ENCODE peak calls at places on chromosomes 16 and 17, in six cellular contexts. V is heart left ventricle, F is GM12892, B is uterus, K is K562, A is adrenal gland. I is an unnamed sample.

GRCh38 chr17:71959129-71959528 is 161.7 kb upstream of the SOX9 start:
- DNase-seq in V (no peak), F (no peak), B (no peak), K (no peak), A (no peak), I (no peak)

GRCh38 chr17:32518856-32519768 is 32.3 kb downstream of the CDK5R1 start:
- DNase-seq in V (peak), F (no peak), B (peak), K (no peak), A (peak), I (no peak)

GRCh38 chr17:47099987-47100711 is 88.9 kb downstream of the CDC27 start:
- DNase-seq in V (peak), F (peak), B (peak), K (peak), A (peak), I (peak)

GRCh38 chr17:56064506-56064905 is 88.8 kb upstream of the ANKFN1 start:
- DNase-seq in V (no peak), F (no peak), B (no peak), K (no peak), A (no peak), I (no peak)

GRCh38 chr17:57051886-57052342 is 33.1 kb upstream of the AKAP1 start:
- DNase-seq in V (no peak), F (no peak), B (no peak), K (no peak), A (no peak), I (no peak)

GRCh38 chr16:57600952-57601580 is 27.4 kb upstream of the ADGRG1 start:
- DNase-seq in V (no peak), F (no peak), B (no peak), K (no peak), A (peak), I (no peak)

GRCh38 chr16:3157229-3158013 is 22.6 kb downstream of the ZNF213 start:
- DNase-seq in V (peak), F (no peak), B (peak), K (peak), A (peak), I (peak)

GRCh38 chr16:29302976-29303375 is 103.5 kb downstream of the NPIPB11 start:
- DNase-seq in V (no peak), F (no peak), B (no peak), K (no peak), A (no peak), I (no peak)

GRCh38 chr16:52254753-52255152 is 292.2 kb downstream of the TOX3 start:
- DNase-seq in V (no peak), F (no peak), B (no peak), K (no peak), A (no peak), I (no peak)

GRCh38 chr16:74698220-74698619 is 2.4 kb downstream of the MLKL start:
- DNase-seq in V (no peak), F (no peak), B (no peak), K (no peak), A (no peak), I (no peak)

GRCh38 chr17:17506181-17506741 is 10.1 kb upstream of the RASD1 start:
- DNase-seq in V (peak), F (no peak), B (no peak), K (no peak), A (no peak), I (no peak)

GRCh38 chr17:39164675-39165143 is 1.3 kb downstream of the ARL5C start:
- DNase-seq in V (peak), F (peak), B (peak), K (peak), A (peak), I (peak)

GRCh38 chr17:50920041-50920410 is 53.9 kb upstream of the TOB1 start:
- DNase-seq in V (no peak), F (no peak), B (no peak), K (no peak), A (no peak), I (no peak)

GRCh38 chr16:88584676-88585075 is 14.5 kb downstream of the ZC3H18 start:
- DNase-seq in V (no peak), F (no peak), B (no peak), K (no peak), A (no peak), I (no peak)

GRCh38 chr17:12522336-12522735 is 143.4 kb upstream of the MYOCD start:
- DNase-seq in V (no peak), F (no peak), B (no peak), K (no peak), A (no peak), I (no peak)

GRCh38 chr16:88848557-88848956 is 8.2 kb downstream of the GALNS start:
- DNase-seq in V (no peak), F (no peak), B (no peak), K (no peak), A (no peak), I (no peak)

GRCh38 chr17:17069849-17070248 is 27.6 kb downstream of the MPRIP start:
- DNase-seq in V (no peak), F (no peak), B (no peak), K (no peak), A (no peak), I (no peak)

GRCh38 chr16:24297375-24297774 is 41.2 kb downstream of the CACNG3 start:
- DNase-seq in V (no peak), F (no peak), B (no peak), K (no peak), A (no peak), I (no peak)

GRCh38 chr17:20063665-20064648 is 54.8 kb downstream of the SPECC1 start:
- DNase-seq in V (peak), F (no peak), B (peak), K (no peak), A (peak), I (peak)

GRCh38 chr16:88597856-88598491 is 27.8 kb downstream of the ZC3H18 start:
- DNase-seq in V (peak), F (no peak), B (no peak), K (no peak), A (no peak), I (no peak)

GRCh38 chr16:48321307-48322036 is 63.7 kb downstream of the SIAH1 start:
- DNase-seq in V (no peak), F (no peak), B (no peak), K (no peak), A (no peak), I (no peak)

GRCh38 chr16:10368984-10369551 is 16.8 kb upstream of the ATF7IP2 start:
- DNase-seq in V (no peak), F (no peak), B (no peak), K (peak), A (no peak), I (no peak)

DNA sequence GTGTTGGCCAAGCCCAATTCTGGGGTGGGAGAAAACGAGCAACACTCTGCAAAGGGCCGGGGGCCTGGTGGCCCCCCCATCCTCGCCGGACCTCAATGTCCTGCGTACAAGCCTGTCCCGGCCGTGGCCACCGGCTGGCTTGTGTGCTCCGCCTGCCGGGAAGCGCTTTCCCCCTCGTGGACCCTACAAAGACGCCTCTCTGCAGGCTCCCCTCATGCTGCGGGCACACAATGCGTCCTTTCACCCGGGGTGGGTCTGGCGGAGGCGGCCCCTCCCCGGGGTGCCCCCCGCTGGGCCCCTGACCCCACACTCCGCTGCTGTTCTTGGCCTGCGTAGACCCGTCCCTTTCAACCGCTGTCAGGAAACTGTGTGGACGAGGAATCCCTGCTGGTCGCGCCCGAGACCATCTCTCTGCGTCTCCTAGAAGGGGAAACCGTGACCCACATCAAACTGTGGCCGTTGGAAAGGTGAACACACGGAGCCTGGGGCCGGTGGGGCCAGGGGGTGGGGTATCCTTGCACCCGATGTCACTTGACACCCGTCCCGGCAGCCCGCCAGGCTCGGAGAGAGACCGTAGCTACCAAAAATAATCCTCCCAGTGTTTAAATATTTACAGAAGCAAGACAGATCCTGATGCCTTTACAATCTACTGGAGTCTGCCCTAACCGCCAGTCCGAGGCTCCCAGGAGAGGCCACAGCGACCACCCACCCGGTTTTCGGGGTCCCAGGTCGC is 43.6 kb downstream of the TBC1D16 start:
- DNase-seq in V (peak), F (no peak), B (no peak), K (no peak), A (no peak), I (no peak)
- TF ChIP-seq POLR2A in V (no peak), F (no peak), B (no peak), K (no peak), A (no peak), I (no peak)

DNA sequence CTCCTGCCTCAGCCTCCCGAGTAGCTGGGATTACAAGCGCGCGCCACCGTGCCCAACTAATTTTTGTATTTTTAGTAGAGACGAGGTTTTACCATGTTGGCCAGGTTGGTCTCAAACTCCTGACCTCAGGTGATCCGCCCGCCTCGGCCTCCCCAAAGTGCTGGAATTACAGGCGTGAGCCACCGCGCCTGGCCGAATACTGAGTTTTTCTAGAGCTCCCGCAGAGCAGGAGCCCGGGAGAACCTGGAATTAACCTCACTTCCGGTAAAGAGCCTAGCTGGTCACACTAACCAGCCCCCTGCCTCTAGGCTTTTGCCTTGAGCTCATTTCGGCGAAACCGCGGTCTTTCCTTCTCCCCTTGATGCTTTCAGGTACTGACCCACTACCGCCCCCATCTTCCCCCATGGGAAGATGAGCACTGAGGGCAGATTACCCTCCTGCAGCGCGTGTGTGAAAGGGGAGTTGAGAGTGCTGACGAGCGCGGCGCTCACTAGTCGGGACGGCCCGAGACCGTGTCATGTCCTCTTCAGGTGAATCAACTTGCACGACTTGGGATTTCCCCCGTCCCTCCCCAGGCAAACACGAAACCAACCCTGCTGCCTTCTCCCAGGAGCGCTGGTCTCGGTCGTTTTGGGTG is 743 bp upstream of the NEK8 start:
- DNase-seq in V (peak), F (peak), B (peak), K (peak), A (peak), I (peak)
- TF ChIP-seq POLR2A in V (no peak), F (no peak), B (no peak), K (no peak), A (peak), I (peak)

GRCh38 chr16:8621572-8622314 is at the start of gene METTL22:
- DNase-seq in V (peak), F (peak), B (peak), K (peak), A (peak), I (peak)
- TF ChIP-seq POLR2A in V (peak), F (peak), B (peak), K (peak), A (peak), I (peak)

GRCh38 chr17:8189711-8190477 is at the start of gene BORCS6:
- DNase-seq in V (peak), F (peak), B (peak), K (peak), A (peak), I (peak)
- TF ChIP-seq POLR2A in V (peak), F (peak), B (peak), K (peak), A (peak), I (peak)

GRCh38 chr17:82213251-82214011 is 789 bp upstream of the CCDC57 start:
- DNase-seq in V (peak), F (peak), B (peak), K (peak), A (peak), I (peak)
- TF ChIP-seq POLR2A in V (no peak), F (no peak), B (no peak), K (peak), A (no peak), I (peak)

GRCh38 chr17:48722201-48722907 is at the start of gene PRAC1:
- DNase-seq in V (no peak), F (no peak), B (no peak), K (no peak), A (no peak), I (no peak)
- TF ChIP-seq POLR2A in V (no peak), F (no peak), B (no peak), K (no peak), A (no peak), I (no peak)

I was measured in H54.